ENCODE peak calls at places on chromosomes 3 and 15, in ten cellular contexts. J is NCI-H1105 treated with DMSO at 0.1 percent for 48 hours; F is ecto neural progenitor cell; O is stimulated activated CD8-positive, alpha-beta memory T cell treated with anti-CD3 and anti-CD28 coated beads, Interleukin-15, amount 100 ng/mL, for 24 hours; R is T-helper 9 cell; U is neuronal stem cell; W is CD8-positive, alpha-beta T cell; I is HFF-Myc; T is NCI-H1436; Y is stimulated activated naive CD8-positive, alpha-beta T cell treated with anti-CD3 and anti-CD28 coated beads, Interleukin-15, Interleukin-2, amounts not matched to agents 100 U/mL and 50 U/mL, for 24 hours. P is an unnamed sample.

GRCh38 chr3:25444273-25444672 is 16.2 kb downstream of the RARB start:
- DNase-seq in J (no peak), F (no peak), O (no peak), R (no peak), U (no peak), W (no peak), I (no peak), T (no peak), Y (no peak), P (no peak)

GRCh38 chr15:59299919-59300617 is 72.6 kb downstream of the MYO1E start:
- DNase-seq in J (no peak), F (no peak), O (peak), R (peak), U (no peak), W (peak), I (peak), T (no peak), Y (peak), P (peak)

GRCh38 chr15:83106994-83107840 is at the start of gene TM6SF1:
- DNase-seq in J (peak), F (peak), O (no peak), R (no peak), U (no peak), W (no peak), I (no peak), T (no peak), Y (peak), P (no peak)

GRCh38 chr3:46693038-46693896 is at the start of gene ALS2CL:
- DNase-seq in J (no peak), F (peak), O (no peak), R (peak), U (no peak), W (peak), I (no peak), T (no peak), Y (peak), P (peak)

GRCh38 chr15:96276438-96277210 is 53.9 kb upstream of the NR2F2 start:
- DNase-seq in J (no peak), F (no peak), O (no peak), R (no peak), U (no peak), W (no peak), I (peak), T (no peak), Y (no peak), P (no peak)

GRCh38 chr3:110198717-110199587 is 861.6 kb upstream of the DPPA4 start:
- DNase-seq in J (peak), F (no peak), O (no peak), R (no peak), U (no peak), W (no peak), I (no peak), T (no peak), Y (no peak), P (no peak)

GRCh38 chr3:72797773-72798543 is 50.3 kb downstream of the SHQ1 start:
- DNase-seq in J (peak), F (no peak), O (no peak), R (no peak), U (no peak), W (no peak), I (no peak), T (peak), Y (no peak), P (no peak)

GRCh38 chr3:71585891-71586809 is 2.6 kb upstream of the FOXP1 start:
- DNase-seq in J (peak), F (no peak), O (no peak), R (no peak), U (no peak), W (no peak), I (no peak), T (no peak), Y (no peak), P (no peak)

GRCh38 chr3:108305484-108306172 is 9.3 kb downstream of the HHLA2 start:
- DNase-seq in J (no peak), F (no peak), O (no peak), R (no peak), U (no peak), W (no peak), I (no peak), T (no peak), Y (no peak), P (no peak)

GRCh38 chr3:53137835-53138446 is 7.7 kb upstream of the RFT1 start:
- DNase-seq in J (no peak), F (no peak), O (no peak), R (no peak), U (no peak), W (no peak), I (peak), T (no peak), Y (no peak), P (no peak)

GRCh38 chr3:56137406-56137805 is 330.9 kb downstream of the ERC2 start:
- DNase-seq in J (peak), F (no peak), O (no peak), R (no peak), U (no peak), W (no peak), I (no peak), T (no peak), Y (no peak), P (no peak)

GRCh38 chr15:44311136-44311535 is 22.6 kb downstream of the GOLM2 start:
- DNase-seq in J (no peak), F (no peak), O (no peak), R (no peak), U (no peak), W (no peak), I (no peak), T (no peak), Y (no peak), P (no peak)

GRCh38 chr3:195888311-195888761 is 20.0 kb downstream of the TNK2 start:
- DNase-seq in J (no peak), F (no peak), O (no peak), R (no peak), U (no peak), W (no peak), I (no peak), T (no peak), Y (no peak), P (no peak)

GRCh38 chr3:52055537-52056351 is 627 bp downstream of the DUSP7 start:
- DNase-seq in J (peak), F (peak), O (no peak), R (peak), U (no peak), W (peak), I (no peak), T (no peak), Y (peak), P (peak)

GRCh38 chr15:59232476-59232875 is 25.8 kb downstream of the LDHAL6B start:
- DNase-seq in J (no peak), F (no peak), O (no peak), R (no peak), U (no peak), W (no peak), I (peak), T (no peak), Y (no peak), P (no peak)

P was measured in activated effector memory CD4-positive, alpha-beta T cell treated with Interleukin-2 at 50 U/mL for 16 hours.